ENCODE peak calls at places on chromosome 21, in five cellular contexts. One of them, this sample, is unnamed.

GRCh38 chr21:17257784-17258183 is 255.1 kb upstream of the CXADR start:
- DNase-seq in tibial artery: no peak
- DNase-seq in HFF-Myc: no peak
- DNase-seq in LNCaP clone FGC: no peak
- DNase-seq in mucosa of descending colon: no peak
- DNase-seq in this sample: no peak

GRCh38 chr21:34579411-34579810 is 35.5 kb downstream of the RCAN1 start:
- DNase-seq in HFF-Myc: no peak
- DNase-seq in LNCaP clone FGC: no peak
- DNase-seq in tibial artery: no peak
- DNase-seq in mucosa of descending colon: no peak
- DNase-seq in this sample: no peak

GRCh38 chr21:33067045-33067444 is 2.9 kb upstream of the OLIG1 start:
- DNase-seq in LNCaP clone FGC: no peak
- DNase-seq in mucosa of descending colon: no peak
- DNase-seq in tibial artery: no peak
- DNase-seq in HFF-Myc: no peak
- DNase-seq in this sample: no peak

GRCh38 chr21:31416465-31416864 is 72.4 kb upstream of the TIAM1 start:
- DNase-seq in HFF-Myc: no peak
- DNase-seq in LNCaP clone FGC: no peak
- DNase-seq in mucosa of descending colon: no peak
- DNase-seq in tibial artery: no peak
- DNase-seq in this sample: no peak

GRCh38 chr21:46095814-46096595 is 1.9 kb upstream of the COL6A2 start:
- DNase-seq in LNCaP clone FGC: no peak
- DNase-seq in mucosa of descending colon: no peak
- DNase-seq in tibial artery: no peak
- DNase-seq in HFF-Myc: no peak
- DNase-seq in this sample: no peak

GRCh38 chr21:43884012-43884860 is 19.2 kb downstream of the AGPAT3 start:
- DNase-seq in mucosa of descending colon: peak
- DNase-seq in LNCaP clone FGC: no peak
- DNase-seq in HFF-Myc: no peak
- DNase-seq in tibial artery: no peak
- DNase-seq in this sample: no peak

GRCh38 chr21:33396436-33396835 is 6.8 kb upstream of the IFNGR2 start:
- DNase-seq in HFF-Myc: no peak
- DNase-seq in tibial artery: no peak
- DNase-seq in LNCaP clone FGC: no peak
- DNase-seq in mucosa of descending colon: no peak
- DNase-seq in this sample: no peak

GRCh38 chr21:45130324-45130774 is 56.0 kb downstream of the ADARB1 start:
- DNase-seq in mucosa of descending colon: no peak
- DNase-seq in LNCaP clone FGC: no peak
- DNase-seq in tibial artery: peak
- DNase-seq in HFF-Myc: peak
- DNase-seq in this sample: no peak

GRCh38 chr21:35908311-35909078 is 151.8 kb downstream of the SETD4 start:
- DNase-seq in LNCaP clone FGC: no peak
- DNase-seq in mucosa of descending colon: no peak
- DNase-seq in tibial artery: no peak
- DNase-seq in HFF-Myc: no peak
- DNase-seq in this sample: no peak

GRCh38 chr21:45471229-45472052 is 66.5 kb downstream of the COL18A1 start:
- DNase-seq in mucosa of descending colon: peak
- DNase-seq in LNCaP clone FGC: no peak
- DNase-seq in HFF-Myc: peak
- DNase-seq in tibial artery: no peak
- DNase-seq in this sample: no peak

GRCh38 chr21:42317826-42318746 is 2.9 kb upstream of the TFF3 start:
- DNase-seq in mucosa of descending colon: peak
- DNase-seq in LNCaP clone FGC: no peak
- DNase-seq in tibial artery: no peak
- DNase-seq in HFF-Myc: no peak
- DNase-seq in this sample: no peak

GRCh38 chr21:46562964-46563607 is 41.8 kb downstream of the S100B start:
- DNase-seq in mucosa of descending colon: no peak
- DNase-seq in LNCaP clone FGC: peak
- DNase-seq in tibial artery: no peak
- DNase-seq in HFF-Myc: no peak
- DNase-seq in this sample: no peak

GRCh38 chr21:42463861-42464515 is 32.0 kb downstream of the RSPH1 start:
- DNase-seq in LNCaP clone FGC: peak
- DNase-seq in HFF-Myc: no peak
- DNase-seq in mucosa of descending colon: peak
- DNase-seq in tibial artery: no peak
- DNase-seq in this sample: peak

GRCh38 chr21:29144736-29145353 is 14.4 kb downstream of the MAP3K7CL start:
- DNase-seq in tibial artery: no peak
- DNase-seq in LNCaP clone FGC: no peak
- DNase-seq in HFF-Myc: no peak
- DNase-seq in mucosa of descending colon: no peak
- DNase-seq in this sample: no peak

GRCh38 chr21:34598931-34599400 is 15.9 kb downstream of the RCAN1 start:
- DNase-seq in LNCaP clone FGC: no peak
- DNase-seq in HFF-Myc: no peak
- DNase-seq in tibial artery: no peak
- DNase-seq in mucosa of descending colon: no peak
- DNase-seq in this sample: no peak

GRCh38 chr21:46111193-46111571 is 13.3 kb downstream of the COL6A2 start:
- DNase-seq in LNCaP clone FGC: no peak
- DNase-seq in tibial artery: no peak
- DNase-seq in mucosa of descending colon: peak
- DNase-seq in HFF-Myc: no peak
- DNase-seq in this sample: no peak

GRCh38 chr21:14617040-14617393 is 70.9 kb upstream of the SAMSN1 start:
- DNase-seq in mucosa of descending colon: no peak
- DNase-seq in tibial artery: no peak
- DNase-seq in LNCaP clone FGC: no peak
- DNase-seq in HFF-Myc: no peak
- DNase-seq in this sample: no peak

GRCh38 chr21:45091540-45092322 is 17.4 kb downstream of the ADARB1 start:
- DNase-seq in HFF-Myc: no peak
- DNase-seq in tibial artery: no peak
- DNase-seq in LNCaP clone FGC: no peak
- DNase-seq in mucosa of descending colon: no peak
- DNase-seq in this sample: no peak